ENCODE peak calls at places on chromosomes 2 and 18, in eight cellular contexts. U is spleen, I is IMR-90, C is PC-3, M is cardiac muscle cell, T is neural progenitor cell, Q is aorta, Z is sigmoid colon. P is an unnamed sample. For H3K27me3 and H3K9me3, the result is how much of the 10 kb centered on the place peaks cover.

GRCh38 chr18:48295586-48296311 is 113.4 kb downstream of the ZBTB7C start:
- DNase-seq in U (peak), I (no peak), C (no peak), M (peak), T (peak), Q (no peak), Z (no peak), P (peak)

GRCh38 chr2:160251566-160251965 is 51.5 kb upstream of the ITGB6 start:
- DNase-seq in U (no peak), I (no peak), C (no peak), M (no peak), T (no peak), Q (no peak), Z (no peak), P (no peak)

GRCh38 chr18:76099931-76100457 is 395.0 kb downstream of the ZNF516 start:
- DNase-seq in U (no peak), I (no peak), C (no peak), M (no peak), T (peak), Q (no peak), Z (no peak), P (no peak)

GRCh38 chr2:225083276-225083675 is 41.0 kb upstream of the DOCK10 start:
- DNase-seq in U (no peak), I (no peak), C (peak), M (no peak), T (no peak), Q (no peak), Z (no peak), P (no peak)

GRCh38 chr2:173451137-173451536 is 96.5 kb downstream of the CDCA7 start:
- DNase-seq in U (no peak), I (no peak), C (no peak), M (no peak), T (no peak), Q (no peak), Z (no peak), P (no peak)

GRCh38 chr2:100615471-100615870 is 52.7 kb downstream of the PDCL3 start:
- DNase-seq in U (no peak), I (no peak), C (no peak), M (no peak), T (no peak), Q (no peak), Z (no peak), P (no peak)

GRCh38 chr18:64893349-64893748 is 744.5 kb upstream of the LINC00305 start:
- DNase-seq in U (no peak), I (no peak), C (no peak), M (no peak), T (peak), Q (no peak), Z (no peak), P (no peak)

GRCh38 chr2:228545749-228546148 is 364.3 kb upstream of the SPHKAP start:
- DNase-seq in U (no peak), I (no peak), C (no peak), M (no peak), T (no peak), Q (no peak), Z (no peak), P (no peak)

GRCh38 chr2:167935803-167936110 is 311.6 kb downstream of the STK39 start:
- DNase-seq in U (no peak), I (no peak), C (no peak), M (no peak), T (no peak), Q (no peak), Z (no peak), P (no peak)

GRCh38 chr2:236369606-236370005 is 105.4 kb upstream of the ASB18 start:
- DNase-seq in U (peak), I (no peak), C (no peak), M (peak), T (peak), Q (no peak), Z (no peak), P (peak)

GRCh38 chr2:25276569-25277465 is 64.9 kb downstream of the DNMT3A start:
- DNase-seq in U (peak), I (no peak), C (no peak), M (peak), T (peak), Q (peak), Z (peak), P (no peak)

GRCh38 chr2:96802281-96802595 is 13.8 kb upstream of the CNNM3 start:
- DNase-seq in U (peak), I (no peak), C (no peak), M (no peak), T (no peak), Q (no peak), Z (peak), P (no peak)

GRCh38 chr2:19835818-19836281 is 65.9 kb downstream of the TTC32 start:
- DNase-seq in U (no peak), I (peak), C (no peak), M (peak), T (no peak), Q (no peak), Z (peak), P (no peak)

GRCh38 chr2:96683972-96684820 is 41.6 kb downstream of the FER1L5 start:
- DNase-seq in U (no peak), I (no peak), C (no peak), M (no peak), T (no peak), Q (no peak), Z (peak), P (no peak)

GRCh38 chr18:58135806-58136331 is 91.8 kb downstream of the NEDD4L start:
- DNase-seq in U (no peak), I (peak), C (peak), M (peak), T (peak), Q (no peak), Z (no peak), P (peak)

GRCh38 chr2:120470717-120471060 is 124.8 kb downstream of the INHBB start:
- DNase-seq in U (peak), I (no peak), C (no peak), M (no peak), T (no peak), Q (peak), Z (peak), P (no peak)

GRCh38 chr2:40103590-40103989 is 324.5 kb upstream of the THUMPD2 start:
- DNase-seq in U (no peak), I (peak), C (no peak), M (peak), T (no peak), Q (no peak), Z (no peak), P (no peak)

GRCh38 chr18:73923866-73924265 is 223.8 kb downstream of the FBXO15 start:
- DNase-seq in U (no peak), I (peak), C (no peak), M (no peak), T (no peak), Q (no peak), Z (no peak), P (no peak)

GRCh38 chr2:236711440-236711839 is 141.8 kb downstream of the ACKR3 start:
- DNase-seq in U (peak), I (no peak), C (peak), M (peak), T (no peak), Q (peak), Z (peak), P (no peak)

GRCh38 chr18:45280486-45281263 is 334.6 kb upstream of the SLC14A2 start:
- DNase-seq in U (no peak), I (no peak), C (no peak), M (no peak), T (no peak), Q (no peak), Z (no peak), P (no peak)

GRCh38 chr2:39413063-39413722 is 23.9 kb downstream of the MAP4K3 start:
- DNase-seq in U (no peak), I (no peak), C (no peak), M (no peak), T (no peak), Q (no peak), Z (no peak), P (no peak)

GRCh38 chr2:42793314-42794270 is 1.2 kb upstream of the HAAO start:
- DNase-seq in U (no peak), I (no peak), C (no peak), M (peak), T (peak), Q (no peak), Z (no peak), P (no peak)

GRCh38 chr2:10787176-10787968 is 25.2 kb downstream of the PDIA6 start:
- DNase-seq in U (peak), I (no peak), C (no peak), M (peak), T (peak), Q (no peak), Z (no peak), P (no peak)

GRCh38 chr2:5969301-5969700 is 277.1 kb downstream of the SOX11 start:
- DNase-seq in U (no peak), I (no peak), C (no peak), M (no peak), T (no peak), Q (no peak), Z (no peak), P (no peak)

GRCh38 chr2:172065086-172065485 is 20.2 kb upstream of the DLX1 start:
- DNase-seq in U (no peak), I (no peak), C (no peak), M (no peak), T (no peak), Q (no peak), Z (no peak), P (no peak)

GRCh38 chr18:22348521-22349316 is 69.0 kb downstream of the CTAGE1 start:
- DNase-seq in U (peak), I (peak), C (peak), M (peak), T (peak), Q (peak), Z (no peak), P (peak)

GRCh38 chr18:37385846-37386435 is 179.7 kb downstream of the CELF4 start:
- DNase-seq in U (no peak), I (peak), C (peak), M (peak), T (peak), Q (no peak), Z (no peak), P (no peak)

GRCh38 chr2:85385746-85386145 is 24.4 kb downstream of the CAPG start:
- DNase-seq in U (no peak), I (no peak), C (no peak), M (no peak), T (no peak), Q (no peak), Z (peak), P (no peak)

GRCh38 chr18:32366586-32367538 is 103.8 kb downstream of the GAREM1 start:
- DNase-seq in U (no peak), I (no peak), C (no peak), M (peak), T (no peak), Q (no peak), Z (no peak), P (peak)

GRCh38 chr2:189526241-189526640 is 54.3 kb downstream of the SLC40A1 start:
- DNase-seq in U (no peak), I (no peak), C (no peak), M (no peak), T (no peak), Q (no peak), Z (no peak), P (no peak)

GRCh38 chr2:189519631-189520387 is 60.8 kb downstream of the SLC40A1 start:
- DNase-seq in U (no peak), I (no peak), C (no peak), M (no peak), T (peak), Q (no peak), Z (no peak), P (no peak)

GRCh38 chr2:189524746-189525145 is 55.8 kb downstream of the SLC40A1 start:
- DNase-seq in U (no peak), I (no peak), C (no peak), M (no peak), T (no peak), Q (no peak), Z (no peak), P (no peak)

GRCh38 chr2:189521686-189522434 is 58.7 kb downstream of the SLC40A1 start:
- DNase-seq in U (no peak), I (peak), C (peak), M (no peak), T (no peak), Q (no peak), Z (no peak), P (no peak)

GRCh38 chr2:189522435-189523151 is 58.0 kb downstream of the SLC40A1 start:
- DNase-seq in U (no peak), I (no peak), C (no peak), M (peak), T (no peak), Q (no peak), Z (no peak), P (no peak)
- H3K27ac ChIP-seq in U (peak), I (peak), C (no peak), M (no peak), T (no peak), Q (peak), Z (peak), P (no peak)

DNA sequence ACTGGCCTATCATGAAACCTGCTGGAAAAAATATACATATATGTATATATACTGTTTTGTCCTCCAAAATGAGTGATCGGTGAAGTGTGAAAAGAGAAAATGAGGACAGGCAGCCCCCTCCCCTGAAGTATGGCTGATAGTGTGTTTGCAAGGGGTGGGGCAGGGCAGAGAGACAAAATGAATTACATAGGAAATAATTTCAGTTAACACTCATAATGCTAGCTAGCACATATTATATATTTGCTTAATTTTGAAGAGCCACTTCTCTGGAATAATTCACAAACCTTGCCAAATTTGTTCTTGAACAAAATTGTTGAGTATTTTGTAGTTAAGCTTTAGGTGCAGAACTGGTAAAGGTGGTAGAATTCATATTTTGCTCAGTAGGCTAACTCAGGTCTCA is 23.1 kb downstream of the MAPRE2 start:
- DNase-seq in U (no peak), I (no peak), C (no peak), M (no peak), T (no peak), Q (no peak), Z (no peak), P (no peak)
- H3K27me3 ChIP-seq in U (under half), I (under half), C (under half), M (under half), T (under half), Q (under half), Z (under half), P (under half)

DNA sequence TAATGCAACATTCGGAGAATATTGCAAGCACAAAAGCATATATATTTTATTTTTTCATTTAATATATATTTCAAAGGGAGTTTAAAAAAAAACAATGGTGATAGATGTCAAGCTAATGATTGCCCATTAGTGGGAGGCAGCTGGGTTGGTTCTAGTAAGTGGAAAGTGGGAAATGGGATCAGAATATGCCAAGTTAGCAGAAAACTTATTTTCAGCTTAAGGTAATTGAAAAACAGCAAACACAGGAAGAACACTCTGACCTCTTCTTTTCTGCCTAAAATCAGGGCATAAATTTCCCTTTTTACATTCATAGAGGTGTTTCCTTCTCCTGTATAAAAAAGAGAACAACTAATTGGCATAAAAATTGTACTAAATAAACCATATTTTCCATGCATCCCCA is 535.3 kb upstream of the SYT4 start:
- DNase-seq in U (no peak), I (no peak), C (no peak), M (no peak), T (no peak), Q (no peak), Z (no peak), P (no peak)
- H3K9me3 ChIP-seq in U (under half), I (under half), C (under half), M (under half), T (under half), Q (under half), Z (under half), P (under half)

DNA sequence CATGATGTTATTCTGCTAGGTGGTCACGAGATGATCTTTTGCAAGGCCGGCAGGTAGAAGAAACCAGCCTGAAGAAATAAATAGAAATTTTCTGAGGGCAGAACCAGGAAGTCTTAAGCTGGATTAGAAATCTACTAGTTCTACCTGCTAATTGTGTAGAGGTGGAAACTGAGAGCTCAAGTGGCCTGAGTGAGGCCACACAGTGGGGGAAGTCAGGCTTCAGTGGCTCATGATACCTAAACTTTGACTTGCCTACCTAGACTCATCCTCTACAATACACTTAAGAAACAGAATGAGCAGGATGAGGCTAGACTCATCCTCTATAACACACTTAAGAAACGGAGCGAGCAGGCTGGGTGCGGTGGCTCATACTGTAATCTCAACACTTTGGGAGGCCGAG is 134.9 kb upstream of the NDUFV2 start:
- DNase-seq in U (no peak), I (no peak), C (no peak), M (no peak), T (no peak), Q (no peak), Z (no peak), P (no peak)
- H3K27ac ChIP-seq in U (peak), I (no peak), C (no peak), M (no peak), T (no peak), Q (no peak), Z (no peak), P (no peak)

DNA sequence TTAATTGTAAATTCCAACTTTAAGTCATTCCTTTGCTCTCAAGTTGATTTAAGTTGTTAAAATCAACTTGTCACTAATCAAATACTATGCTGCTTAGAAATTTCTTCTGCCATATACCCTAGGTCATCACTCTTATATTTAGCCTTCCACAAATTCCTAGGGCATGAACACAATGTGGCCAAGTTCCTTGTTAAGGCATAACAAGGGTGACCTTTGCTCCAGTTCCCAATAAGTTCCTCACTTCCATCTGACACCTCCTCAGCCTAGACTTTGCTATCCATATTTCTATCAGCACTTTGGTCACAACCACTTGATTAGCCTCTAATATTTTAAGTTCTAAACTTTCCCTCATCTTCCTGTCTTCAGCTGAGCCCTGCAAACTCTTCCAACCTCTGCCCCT is 9.9 kb upstream of the TMEM37 start:
- DNase-seq in U (no peak), I (no peak), C (no peak), M (no peak), T (no peak), Q (no peak), Z (no peak), P (no peak)
- H3K27me3 ChIP-seq in U (under half), I (under half), C (under half), M (under half), T (under half), Q (under half), Z (under half), P (under half)

GRCh38 chr2:239776441-239777033 is 248.6 kb downstream of the NDUFA10 start:
- DNase-seq in U (peak), I (no peak), C (no peak), M (no peak), T (no peak), Q (no peak), Z (peak), P (no peak)

GRCh38 chr2:239777219-239777618 is 247.9 kb downstream of the NDUFA10 start:
- DNase-seq in U (peak), I (no peak), C (no peak), M (no peak), T (no peak), Q (no peak), Z (peak), P (no peak)

GRCh38 chr2:239779592-239779983 is 245.6 kb downstream of the NDUFA10 start:
- DNase-seq in U (peak), I (no peak), C (no peak), M (no peak), T (no peak), Q (no peak), Z (peak), P (no peak)

GRCh38 chr2:239778861-239779591 is 246.1 kb downstream of the NDUFA10 start:
- DNase-seq in U (peak), I (no peak), C (no peak), M (no peak), T (no peak), Q (no peak), Z (peak), P (no peak)

GRCh38 chr2:239778042-239778811 is 246.9 kb downstream of the NDUFA10 start:
- DNase-seq in U (peak), I (no peak), C (no peak), M (no peak), T (no peak), Q (no peak), Z (peak), P (peak)
- H3K9me3 ChIP-seq in U (under half), I (under half), C (under half), M (under half), T (under half), Q (under half), Z (under half), P (under half)

P was measured in SJSA1.